ENCODE peak calls at places on chromosomes 4 and X, in five cellular contexts. X, N, F, C and Q are unnamed samples.
A peak's percentile ranks its signal among the peaks of the same experiment; 100 is the strongest.

GRCh38 chr4:175770555-175770954 is 41.5 kb downstream of the GPM6A start:
- DNase-seq in X (no peak), C (no peak), F (no peak), N (no peak), Q (no peak)

GRCh38 chrX:19747672-19748610 is 139.5 kb downstream of the SH3KBP1 start:
- DNase-seq in N (no peak), C (no peak), X (no peak), F (no peak), Q (peak; percentile 58)

GRCh38 chrX:146602246-146602645 is 207.3 kb upstream of the CXorf51B start:
- DNase-seq in F (no peak), N (no peak), C (no peak), X (no peak), Q (no peak)

GRCh38 chr4:112645541-112646329 is 8.8 kb downstream of the LARP7 start:
- DNase-seq in X (no peak), C (no peak), N (no peak), F (no peak), Q (no peak)

GRCh38 chr4:9952415-9952950 is 68.8 kb downstream of the SLC2A9 start:
- DNase-seq in F (no peak), C (no peak), N (no peak), X (no peak), Q (no peak)

GRCh38 chr4:153643406-153644016 is 40.6 kb upstream of the TLR2 start:
- DNase-seq in N (peak; percentile 76), X (no peak), C (no peak), F (no peak), Q (no peak)

GRCh38 chrX:82218361-82218760 is 1016.5 kb downstream of the SH3BGRL start:
- DNase-seq in C (no peak), F (no peak), N (peak; percentile 3), X (no peak), Q (no peak)

GRCh38 chr4:106238819-106239420 is 77.1 kb downstream of the TBCK start:
- DNase-seq in X (no peak), N (peak; percentile 16), C (no peak), F (peak; percentile 31), Q (no peak)

GRCh38 chrX:151155234-151155633 is 21.1 kb upstream of the GPR50 start:
- DNase-seq in F (no peak), C (no peak), N (no peak), X (no peak), Q (no peak)

GRCh38 chr4:169225058-169225751 is 45.6 kb downstream of the SH3RF1 start:
- DNase-seq in N (no peak), F (no peak), X (no peak), C (peak; percentile 95), Q (no peak)

GRCh38 chrX:75230296-75230695 is 43.6 kb upstream of the UPRT start:
- DNase-seq in X (no peak), F (no peak), C (no peak), N (no peak), Q (no peak)

GRCh38 chr4:89283226-89283974 is 24.2 kb downstream of the GPRIN3 start:
- DNase-seq in N (no peak), X (no peak), F (no peak), C (no peak), Q (no peak)

GRCh38 chrX:13090261-13091110 is 46.1 kb upstream of the FAM9C start:
- DNase-seq in C (no peak), N (no peak), X (no peak), F (no peak), Q (no peak)

GRCh38 chrX:13094374-13094773 is 50.0 kb upstream of the FAM9C start:
- DNase-seq in X (no peak), F (no peak), N (no peak), C (no peak), Q (no peak)

GRCh38 chrX:13091111-13091765 is 46.8 kb upstream of the FAM9C start:
- DNase-seq in N (peak; percentile 9), F (no peak), C (no peak), X (no peak), Q (no peak)

GRCh38 chrX:13093489-13094140 is 49.2 kb upstream of the FAM9C start:
- DNase-seq in X (no peak), C (no peak), N (no peak), F (no peak), Q (no peak)

DNA sequence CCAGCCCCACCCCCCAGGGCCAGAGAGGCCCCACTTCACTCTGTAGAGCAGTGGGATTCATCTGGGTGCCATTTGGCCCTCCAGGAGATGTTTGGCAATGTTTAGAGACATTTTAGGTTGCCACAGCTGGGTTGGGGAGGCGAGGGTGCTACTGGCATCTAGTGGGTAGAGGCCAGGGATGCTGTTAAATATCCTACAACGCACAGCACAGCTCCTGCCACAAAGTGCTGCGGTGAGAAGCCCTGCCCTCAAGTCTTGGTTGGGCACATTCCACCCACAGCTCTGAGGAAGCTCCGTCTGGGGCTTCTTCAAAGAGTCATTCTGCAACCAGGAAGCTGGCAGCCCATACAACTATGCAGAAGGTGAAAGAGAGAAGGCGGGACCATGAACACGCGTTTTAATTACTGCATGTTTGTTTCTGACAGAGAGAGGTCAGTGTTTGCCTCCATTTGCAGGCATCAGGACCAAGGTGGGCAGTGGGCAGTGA is 48.1 kb upstream of the FAM9C start:
- DNase-seq in N (peak; percentile 23), X (no peak), F (no peak), C (no peak), Q (peak; percentile 61)
- TF ChIP-seq CTCF in N (peak; percentile 18), X (peak; percentile 45), F (no peak), C (no peak), Q (no peak)

DNA sequence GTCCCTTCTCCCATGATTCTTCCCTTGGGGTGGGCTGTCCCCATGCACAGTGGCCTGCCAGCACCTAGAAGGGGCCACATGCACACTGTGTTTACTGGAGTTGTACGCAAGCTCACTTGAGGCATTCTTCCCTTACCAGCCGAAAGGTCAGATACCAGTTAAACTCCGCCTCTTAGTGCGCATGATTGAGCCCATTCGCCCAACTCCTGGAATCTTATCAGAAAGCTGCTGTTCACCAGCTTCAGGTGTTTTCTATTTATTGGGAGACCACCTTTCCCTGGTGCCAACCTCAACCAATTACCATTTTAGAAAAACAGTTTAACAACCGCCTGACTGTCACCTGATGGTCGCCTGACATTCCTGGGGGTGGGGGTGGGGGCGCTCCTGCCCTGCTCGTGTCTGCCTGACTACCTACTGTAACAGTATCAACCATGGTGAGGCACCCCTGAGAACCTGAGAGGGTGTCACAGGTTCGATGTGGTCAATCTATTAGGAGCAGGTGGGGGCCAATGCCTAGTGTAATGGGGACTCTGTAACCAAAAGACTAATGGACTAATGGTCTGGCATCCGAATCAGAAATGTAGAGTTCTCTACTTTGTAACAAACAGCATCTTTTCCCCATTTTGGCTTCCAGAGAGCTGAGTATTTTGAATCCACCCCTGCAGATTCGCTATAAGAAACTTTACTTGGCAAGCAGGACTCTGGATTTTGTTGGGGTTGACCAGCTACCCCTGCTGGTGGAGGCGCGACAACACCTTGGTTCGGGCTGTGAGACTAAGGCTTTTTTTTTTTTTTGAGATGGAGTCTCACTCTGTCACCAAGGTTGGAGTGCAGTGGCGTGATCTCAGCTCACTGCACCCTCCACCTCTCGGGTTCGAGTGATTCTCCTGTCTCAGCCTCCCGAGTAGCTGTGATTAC is 58.3 kb upstream of the ZNF157 start:
- DNase-seq in C (peak; percentile 36), X (peak; percentile 48), F (peak; percentile 59), N (peak; percentile 39), Q (peak; percentile 16)
- TF ChIP-seq CTCF in C (peak; percentile 84), X (peak; percentile 36), F (peak; percentile 62), N (peak; percentile 2), Q (no peak)

GRCh38 chr4:38320833-38321232 is 343.2 kb upstream of the KLF3 start:
- DNase-seq in C (no peak), N (peak; percentile 46), X (no peak), F (no peak), Q (no peak)

GRCh38 chr4:38317238-38317637 is 346.8 kb upstream of the KLF3 start:
- DNase-seq in F (no peak), N (no peak), X (no peak), C (no peak), Q (no peak)

GRCh38 chr4:38320349-38320707 is 343.7 kb upstream of the KLF3 start:
- DNase-seq in C (no peak), X (no peak), F (no peak), N (no peak), Q (no peak)

GRCh38 chr4:38319456-38320348 is 344.3 kb upstream of the KLF3 start:
- DNase-seq in F (peak; percentile 93), N (peak; percentile 88), C (peak; percentile 77), X (peak; percentile 96), Q (peak; percentile 87)

DNA sequence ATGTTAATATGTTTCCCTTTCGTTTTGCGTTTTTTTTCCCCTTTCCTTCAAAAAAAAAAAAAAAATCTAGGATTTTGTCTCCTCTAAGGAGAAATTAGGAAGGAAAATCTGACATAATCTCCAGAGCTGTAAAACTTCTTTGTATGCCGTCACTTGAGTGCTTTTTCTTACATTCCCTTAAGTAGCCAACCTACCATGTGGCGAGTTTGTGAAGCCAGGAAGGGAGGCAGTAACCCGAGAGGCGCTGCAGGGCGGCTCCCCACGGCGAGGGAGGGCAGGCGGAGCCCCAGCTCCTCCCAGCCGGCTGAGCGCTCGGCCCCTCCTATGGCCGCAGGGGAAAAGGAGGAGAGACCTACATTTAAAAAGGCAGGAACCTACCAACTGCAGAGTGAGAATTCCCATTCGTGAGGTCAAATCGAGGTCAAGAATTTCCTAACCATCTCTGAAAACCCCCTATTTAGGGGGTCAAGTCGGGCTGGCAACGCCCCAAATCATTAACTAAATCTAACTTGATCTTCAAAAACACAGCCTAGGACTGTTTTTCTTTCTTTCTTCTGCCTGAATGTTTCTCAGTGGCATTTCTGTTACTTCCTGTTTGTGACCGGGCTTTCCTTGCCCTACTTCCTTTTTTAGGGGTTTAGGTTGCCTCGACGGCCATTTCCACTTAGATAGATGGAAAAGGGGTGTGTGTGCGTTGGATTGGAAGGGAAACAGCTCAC is 345.1 kb upstream of the KLF3 start:
- DNase-seq in N (peak; percentile 90), F (peak; percentile 84), X (peak; percentile 88), C (peak; percentile 43), Q (peak; percentile 55)
- TF ChIP-seq CTCF in N (no peak), F (no peak), X (peak; percentile 19), C (no peak), Q (no peak)

DNA sequence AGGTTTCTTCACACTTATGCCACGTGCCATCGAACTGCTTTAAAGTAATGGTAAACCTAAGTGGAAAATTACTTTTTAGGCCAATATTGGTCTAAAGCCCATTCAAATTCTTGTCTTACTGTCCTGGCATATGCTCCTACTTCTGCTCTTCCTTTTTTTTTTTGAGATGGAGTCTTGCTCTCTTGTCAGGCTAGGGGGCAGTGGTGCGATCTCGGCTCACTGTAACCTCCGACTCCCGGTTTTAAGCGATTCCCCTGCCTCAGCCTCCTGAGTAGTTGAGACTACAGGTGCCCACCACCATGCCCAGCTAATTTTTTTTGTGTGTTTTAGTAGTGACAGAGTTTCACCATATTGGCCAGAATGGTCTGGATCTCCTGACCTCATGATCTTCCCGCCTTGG is 129.0 kb upstream of the TECRL start:
- DNase-seq in C (no peak), X (no peak), F (peak; percentile 20), N (no peak), Q (no peak)
- TF ChIP-seq CTCF in C (peak; percentile 52), X (no peak), F (peak; percentile 31), N (no peak), Q (no peak)

GRCh38 chr4:81404294-81404693 is 67.4 kb downstream of the RASGEF1B start:
- DNase-seq in C (no peak), X (no peak), F (peak; percentile 36), N (no peak), Q (no peak)
- TF ChIP-seq CTCF in C (peak; percentile 13), X (no peak), F (peak; percentile 69), N (no peak), Q (no peak)

DNA sequence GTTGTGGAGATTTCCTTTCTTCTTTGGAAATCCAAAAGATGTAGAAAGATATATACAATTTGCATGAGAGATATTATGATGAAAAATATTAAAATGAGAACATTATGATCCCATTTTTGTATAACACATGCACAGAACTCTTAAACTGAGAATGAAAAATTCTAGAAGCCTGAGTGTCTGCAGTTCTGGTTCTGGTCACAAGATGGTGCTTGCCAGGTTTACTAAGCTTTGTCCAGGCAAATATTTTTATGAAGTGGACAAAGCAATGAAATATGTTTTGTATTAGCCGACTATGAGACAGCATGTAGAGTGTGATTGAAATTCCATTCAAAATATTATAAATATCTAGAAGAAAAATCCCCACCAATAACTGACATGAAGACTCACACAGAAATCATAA is 2.2 kb downstream of the PWWP3B start:
- DNase-seq in F (no peak), N (no peak), C (no peak), X (no peak), Q (no peak)
- TF ChIP-seq CTCF in F (peak; percentile 37), N (no peak), C (peak; percentile 53), X (peak; percentile 35), Q (no peak)